ENCODE peak calls at places on chromosomes 2 and 18, in six cellular contexts. W, P, L, J, R and A are unnamed samples.

GRCh38 chr2:188598551-188598950 is 306.9 kb downstream of the GULP1 start:
- DNase-seq in W (peak), P (peak), J (no peak), R (no peak), L (no peak), A (no peak)

GRCh38 chr2:12556762-12557161 is 160.0 kb upstream of the TRIB2 start:
- DNase-seq in W (no peak), P (peak), R (peak), L (no peak), J (peak), A (peak)

GRCh38 chr2:120576509-120577474 is 158.9 kb upstream of the GLI2 start:
- DNase-seq in R (no peak), P (no peak), W (no peak), L (no peak), J (peak), A (peak)

GRCh38 chr18:2424420-2424819 is 146.9 kb downstream of the METTL4 start:
- DNase-seq in J (no peak), P (no peak), W (no peak), L (no peak), R (peak), A (peak)

GRCh38 chr2:162007447-162008040 is 66.5 kb downstream of the DPP4 start:
- DNase-seq in R (no peak), L (no peak), W (no peak), P (peak), J (peak), A (peak)

GRCh38 chr18:27843783-27844415 is 333.0 kb downstream of the CDH2 start:
- DNase-seq in P (peak), R (peak), L (peak), W (no peak), J (peak), A (peak)

GRCh38 chr18:74204543-74205152 is 56.3 kb downstream of the TIMM21 start:
- DNase-seq in L (peak), W (no peak), R (no peak), J (peak), P (no peak), A (no peak)

GRCh38 chr18:11761553-11761952 is 72.5 kb downstream of the GNAL start:
- DNase-seq in W (peak), J (no peak), L (peak), R (no peak), P (no peak), A (peak)

GRCh38 chr18:36519358-36519757 is 221.8 kb downstream of the FHOD3 start:
- DNase-seq in L (no peak), P (no peak), W (no peak), R (no peak), J (peak), A (peak)

GRCh38 chr18:23143059-23143831 is 8.0 kb downstream of the CABLES1 start:
- DNase-seq in R (peak), L (peak), J (peak), W (no peak), P (peak), A (peak)

GRCh38 chr2:49298230-49298629 is 143.9 kb upstream of the FSHR start:
- DNase-seq in L (no peak), P (no peak), R (no peak), J (no peak), W (no peak), A (no peak)

GRCh38 chr2:125643128-125643527 is 1012.8 kb upstream of the GYPC start:
- DNase-seq in J (no peak), R (no peak), L (no peak), P (no peak), W (no peak), A (no peak)

GRCh38 chr2:16746329-16746728 is 80.7 kb upstream of the CYRIA start:
- DNase-seq in R (no peak), L (no peak), J (no peak), W (no peak), P (no peak), A (no peak)

GRCh38 chr2:133171396-133172004 is 396.8 kb downstream of the NCKAP5 start:
- DNase-seq in L (peak), P (peak), J (peak), R (peak), W (peak), A (peak)

GRCh38 chr2:98736464-98736889 is 5.5 kb upstream of the MGAT4A start:
- DNase-seq in W (peak), R (peak), J (peak), L (no peak), P (no peak), A (peak)

GRCh38 chr18:44801796-44802195 is 121.1 kb downstream of the SETBP1 start:
- DNase-seq in L (no peak), J (no peak), R (no peak), W (no peak), P (no peak), A (no peak)

GRCh38 chr2:112957511-112957910 is 20.3 kb upstream of the IL36G start:
- DNase-seq in W (no peak), P (no peak), L (peak), J (no peak), R (no peak), A (peak)

GRCh38 chr2:203631068-203631757 is 75.2 kb upstream of the CD28 start:
- DNase-seq in R (no peak), J (peak), L (no peak), W (peak), P (peak), A (peak)

GRCh38 chr18:33116376-33116775 is 324.1 kb downstream of the CCDC178 start:
- DNase-seq in L (no peak), P (peak), R (no peak), J (no peak), W (no peak), A (peak)

GRCh38 chr2:81551040-81551634 is 1246.6 kb upstream of the LRRTM1 start:
- DNase-seq in J (no peak), P (no peak), W (no peak), L (no peak), R (no peak), A (peak)

GRCh38 chr2:121121661-121122060 is 163.3 kb downstream of the TFCP2L1 start:
- DNase-seq in W (no peak), P (no peak), J (no peak), L (no peak), R (no peak), A (no peak)

GRCh38 chr2:85585781-85586105 is 1.5 kb downstream of the VAMP5 start:
- DNase-seq in L (peak), W (no peak), P (peak), J (peak), R (no peak), A (peak)
- H3K9ac ChIP-seq in L (no peak), W (peak), P (no peak), J (peak), R (no peak), A (no peak)

DNA sequence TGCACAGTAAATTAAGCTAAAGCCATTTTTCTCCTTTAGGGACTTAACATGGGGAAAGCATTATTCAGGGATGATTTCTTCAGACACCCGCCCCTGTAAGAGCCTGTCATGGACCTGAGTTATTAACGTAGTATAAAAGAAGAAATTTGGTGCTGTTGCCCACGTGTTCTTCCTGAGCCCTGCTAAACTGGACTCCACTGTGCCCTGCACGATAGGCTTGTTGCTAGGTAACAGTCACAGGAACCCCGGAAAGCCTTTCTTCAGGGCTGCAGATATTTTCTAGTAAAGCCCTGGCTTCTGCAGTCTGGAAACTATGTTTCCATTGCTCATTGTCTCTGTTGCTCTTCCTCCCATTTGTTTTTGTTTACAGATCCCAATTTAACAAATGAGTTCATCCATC is 157.9 kb downstream of the LRRC30 start:
- DNase-seq in W (no peak), L (no peak), P (no peak), J (no peak), R (no peak), A (no peak)
- H3K9ac ChIP-seq in W (no peak), L (no peak), P (no peak), J (no peak), R (no peak), A (no peak)

GRCh38 chr2:68318686-68319396 is 908 bp downstream of the CNRIP1 start:
- DNase-seq in W (no peak), P (peak), J (peak), L (no peak), R (peak), A (no peak)

GRCh38 chr2:68316091-68316490 is 3.7 kb downstream of the CNRIP1 start:
- DNase-seq in R (no peak), J (peak), W (no peak), P (no peak), L (no peak), A (no peak)

GRCh38 chr2:68317971-68318685 is 1.6 kb downstream of the CNRIP1 start:
- DNase-seq in J (no peak), W (no peak), P (peak), L (no peak), R (no peak), A (no peak)

GRCh38 chr2:68319397-68320117 is at the start of gene CNRIP1:
- DNase-seq in P (peak), W (no peak), R (peak), L (peak), J (peak), A (peak)

GRCh38 chr2:68320118-68320641 is 431 bp upstream of the CNRIP1 start:
- DNase-seq in R (peak), J (no peak), P (no peak), L (peak), W (no peak), A (peak)
- H3K9ac ChIP-seq in R (no peak), J (peak), P (peak), L (no peak), W (no peak), A (peak)

GRCh38 chr18:57427429-57428181 is 7.6 kb upstream of the ONECUT2 start:
- DNase-seq in W (no peak), L (peak), R (no peak), J (no peak), P (no peak), A (no peak)
- H3K9ac ChIP-seq in W (no peak), L (peak), R (no peak), J (no peak), P (no peak), A (no peak)

DNA sequence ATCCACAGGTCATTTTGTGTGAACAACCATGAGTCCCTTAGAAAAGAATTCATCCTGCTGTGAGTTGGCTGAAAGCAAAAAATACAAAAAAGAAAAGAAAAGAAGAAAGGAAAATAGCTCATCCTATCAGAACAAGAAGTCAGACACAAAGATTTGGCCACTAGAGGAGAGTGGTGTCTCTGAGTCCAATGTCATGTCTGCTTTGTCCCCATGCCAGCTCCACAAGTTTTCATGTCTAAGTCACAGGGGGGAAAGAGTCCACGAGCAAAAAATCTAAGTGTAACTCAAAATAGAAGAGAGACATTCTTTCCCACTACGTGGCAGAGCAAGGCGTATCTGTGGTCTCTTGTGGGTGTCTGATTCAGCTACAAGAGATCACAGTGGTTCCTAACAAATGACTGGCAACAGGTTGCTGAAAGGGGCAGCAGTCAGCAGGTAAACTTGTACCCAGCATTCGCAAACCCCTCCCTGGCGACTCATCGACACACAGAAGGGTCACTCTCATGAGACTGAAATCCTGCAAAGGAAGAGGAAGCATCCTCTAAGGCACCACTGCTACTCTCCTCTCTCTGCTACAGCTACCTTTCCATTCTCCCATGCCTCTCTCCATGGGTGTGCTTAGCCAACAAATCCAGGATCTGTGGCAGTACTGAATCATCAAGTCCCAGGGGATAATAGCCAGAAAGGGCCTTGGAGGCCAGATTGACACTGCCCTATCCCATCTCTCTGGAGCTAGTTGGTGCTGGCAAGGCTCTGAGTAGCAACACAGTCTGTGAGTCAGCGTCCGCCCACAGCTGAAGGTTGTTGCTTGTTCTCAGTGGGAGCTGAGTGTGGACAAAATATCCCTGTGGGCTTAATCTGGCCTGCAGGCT is 123.0 kb upstream of the SLC39A10 start:
- DNase-seq in P (peak), J (peak), L (peak), R (peak), W (no peak), A (peak)
- H3K9ac ChIP-seq in P (peak), J (peak), L (no peak), R (peak), W (no peak), A (no peak)

DNA sequence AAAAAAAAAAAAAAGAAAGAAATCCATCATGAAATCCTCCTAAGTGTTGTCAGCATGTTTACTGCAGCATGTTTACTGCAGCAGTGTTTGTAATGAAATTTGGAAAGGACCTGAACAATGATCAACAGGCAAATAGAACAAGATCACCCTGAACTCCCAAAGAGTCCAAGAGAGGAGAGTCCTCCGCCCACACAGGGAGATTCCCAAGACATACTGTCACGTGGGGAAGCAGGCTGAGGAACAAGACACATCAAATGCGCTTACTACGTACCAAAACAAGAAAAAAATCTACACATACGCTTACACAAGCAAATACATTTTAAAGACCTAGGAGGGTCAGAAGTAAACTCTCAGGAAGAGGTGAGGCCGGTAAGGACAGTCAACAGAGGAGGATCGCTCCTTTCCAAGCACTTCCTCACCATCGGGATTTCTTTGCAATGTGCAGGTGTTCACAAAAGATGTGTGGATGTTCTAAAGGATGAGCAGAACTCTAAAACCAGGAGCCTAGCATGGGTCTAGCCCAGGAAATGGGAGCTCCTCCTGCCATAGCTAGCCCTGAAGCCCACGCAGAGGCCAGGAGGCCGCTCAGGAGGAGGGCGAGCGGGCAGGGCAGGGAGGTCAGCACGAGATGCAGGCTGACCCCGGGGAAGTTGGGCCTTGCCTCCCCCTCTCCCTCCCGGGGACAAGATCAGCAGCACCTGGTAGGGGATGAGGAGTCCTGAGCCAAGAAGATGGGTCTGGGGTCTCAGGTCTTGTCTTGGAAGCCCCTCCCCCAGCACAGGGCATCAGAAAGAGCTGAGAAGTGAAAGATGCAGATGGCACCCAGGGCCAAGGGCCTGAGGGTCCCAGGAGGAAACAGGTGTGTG is 66.4 kb downstream of the ZNF516 start:
- DNase-seq in R (no peak), W (no peak), J (no peak), P (no peak), L (no peak), A (no peak)
- H3K9ac ChIP-seq in R (no peak), W (no peak), J (no peak), P (no peak), L (no peak), A (no peak)

GRCh38 chr2:231050018-231050901 is 6.4 kb upstream of the PSMD1 start:
- DNase-seq in W (peak), L (no peak), R (no peak), J (no peak), P (no peak), A (no peak)
- H3K9ac ChIP-seq in W (peak), L (no peak), R (no peak), J (peak), P (no peak), A (no peak)

GRCh38 chr2:10079192-10079930 is 850 bp downstream of the CYS1 start:
- DNase-seq in J (peak), W (no peak), L (peak), R (peak), P (peak), A (peak)

GRCh38 chr2:10078001-10078400 is 2.2 kb downstream of the CYS1 start:
- DNase-seq in R (no peak), L (no peak), J (no peak), P (no peak), W (no peak), A (no peak)

GRCh38 chr2:10076988-10077527 is 3.2 kb downstream of the CYS1 start:
- DNase-seq in W (no peak), J (no peak), L (no peak), P (no peak), R (no peak), A (no peak)

GRCh38 chr2:10079931-10080535 is at the start of gene CYS1:
- DNase-seq in P (no peak), R (no peak), W (no peak), L (peak), J (peak), A (no peak)

GRCh38 chr2:10078704-10079191 is 1.5 kb downstream of the CYS1 start:
- DNase-seq in P (no peak), R (no peak), J (no peak), W (no peak), L (no peak), A (no peak)
- H3K9ac ChIP-seq in P (no peak), R (no peak), J (peak), W (no peak), L (no peak), A (no peak)

GRCh38 chr2:28405537-28405936 is 12.9 kb downstream of the FOSL2 start:
- DNase-seq in R (no peak), J (no peak), P (no peak), W (no peak), L (no peak), A (no peak)

GRCh38 chr2:28407976-28408690 is 15.5 kb downstream of the FOSL2 start:
- DNase-seq in P (no peak), R (no peak), J (no peak), L (no peak), W (peak), A (no peak)

GRCh38 chr2:28404086-28404485 is 11.4 kb downstream of the FOSL2 start:
- DNase-seq in W (no peak), J (no peak), R (no peak), L (no peak), P (no peak), A (no peak)

GRCh38 chr2:28407131-28407975 is 14.7 kb downstream of the FOSL2 start:
- DNase-seq in R (no peak), L (no peak), W (no peak), J (no peak), P (no peak), A (no peak)

GRCh38 chr2:28406276-28407096 is 13.8 kb downstream of the FOSL2 start:
- DNase-seq in L (peak), W (no peak), R (peak), P (peak), J (no peak), A (no peak)
- H3K9ac ChIP-seq in L (no peak), W (no peak), R (no peak), P (no peak), J (peak), A (no peak)